ENCODE peak calls at places on chromosomes 11 and 22, in seven cellular contexts. F, N, B, G, R, U and T are unnamed samples.

GRCh38 chr11:25119416-25119815 is 622.6 kb downstream of the LUZP2 start:
- DNase-seq in U (no peak), B (no peak), R (no peak), N (no peak), G (no peak), F (no peak), T (no peak)

GRCh38 chr11:123217897-123218296 is 22.8 kb upstream of the CLMP start:
- DNase-seq in R (no peak), B (no peak), U (no peak), G (no peak), F (no peak), N (no peak), T (no peak)

GRCh38 chr11:4636962-4637661 is at the start of gene OR51D1:
- DNase-seq in F (peak; percentile 68), N (peak; percentile 63), G (peak; percentile 80), R (peak; percentile 68), U (peak; percentile 78), B (peak; percentile 80), T (peak; percentile 5)

GRCh38 chr11:65912840-65913239 is 6.0 kb downstream of the C11orf68 start:
- DNase-seq in G (no peak), N (peak; percentile 86), B (no peak), F (no peak), U (no peak), R (no peak), T (no peak)

GRCh38 chr11:110772863-110773262 is 60.6 kb upstream of the ARHGAP20 start:
- DNase-seq in R (no peak), N (no peak), U (no peak), B (no peak), G (no peak), F (no peak), T (no peak)

GRCh38 chr22:17845340-17845739 is 71.1 kb upstream of the BID start:
- DNase-seq in F (no peak), U (no peak), N (no peak), R (no peak), G (no peak), B (no peak), T (no peak)

GRCh38 chr11:46009647-46010046 is 87.2 kb downstream of the LARGE2 start:
- DNase-seq in U (no peak), G (no peak), F (no peak), B (no peak), N (no peak), R (no peak), T (no peak)

GRCh38 chr11:69267395-69267805 is 26.6 kb upstream of the MYEOV start:
- DNase-seq in R (no peak), U (no peak), B (no peak), N (no peak), G (no peak), F (no peak), T (no peak)